ENCODE peak calls at places on chromosomes 16 and 17, in eight cellular contexts. E is Panc1, Y is thoracic aorta, C is A549, A is sigmoid colon, H is BE2C, F is HCT116, T is suprapubic skin. Z is an unnamed sample.
A peak's percentile ranks its signal among the peaks of the same experiment; 100 is the strongest.

GRCh38 chr16:73093146-73094144 is 45.5 kb upstream of the ZFHX3 start:
- DNase-seq in E (no peak), Y (peak; percentile 38), C (no peak), A (no peak), H (peak; percentile 54), F (no peak), T (no peak), Z (no peak)

GRCh38 chr16:81140930-81141780 is 45.0 kb upstream of the GCSH start:
- DNase-seq in E (no peak), Y (no peak), C (no peak), A (no peak), H (no peak), F (peak; percentile 45), T (no peak), Z (no peak)

GRCh38 chr16:48393843-48394703 is 8.9 kb upstream of the SIAH1 start:
- DNase-seq in E (no peak), Y (no peak), C (no peak), A (peak; percentile 91), H (peak; percentile 51), F (no peak), T (peak; percentile 74), Z (peak; percentile 65)

GRCh38 chr16:12819126-12820117 is 15.7 kb upstream of the CPPED1 start:
- DNase-seq in E (peak; percentile 8), Y (no peak), C (peak; percentile 67), A (peak; percentile 74), H (peak; percentile 74), F (peak; percentile 50), T (peak; percentile 67), Z (no peak)

GRCh38 chr17:75555679-75556153 is 30.2 kb downstream of the LLGL2 start:
- DNase-seq in E (no peak), Y (no peak), C (no peak), A (no peak), H (no peak), F (no peak), T (peak; percentile 50), Z (no peak)

GRCh38 chr17:7081341-7082062 is 1.5 kb upstream of the CLEC10A start:
- DNase-seq in E (no peak), Y (no peak), C (no peak), A (no peak), H (no peak), F (no peak), T (no peak), Z (no peak)

GRCh38 chr17:32461498-32461852 is 17.2 kb downstream of the PSMD11 start:
- DNase-seq in E (no peak), Y (no peak), C (no peak), A (no peak), H (no peak), F (no peak), T (no peak), Z (no peak)

GRCh38 chr17:44132275-44132821 is 8.9 kb upstream of the HDAC5 start:
- DNase-seq in E (no peak), Y (no peak), C (no peak), A (no peak), H (no peak), F (no peak), T (no peak), Z (no peak)

GRCh38 chr17:20998571-20999043 is 44.2 kb downstream of the USP22 start:
- DNase-seq in E (no peak), Y (no peak), C (no peak), A (no peak), H (no peak), F (no peak), T (no peak), Z (no peak)

GRCh38 chr16:57999366-57999970 is 1.0 kb downstream of the ZNF319 start:
- DNase-seq in E (no peak), Y (no peak), C (no peak), A (no peak), H (no peak), F (no peak), T (peak; percentile 35), Z (no peak)

GRCh38 chr17:46028374-46028773 is 29.3 kb downstream of the STH start:
- DNase-seq in E (no peak), Y (no peak), C (no peak), A (no peak), H (no peak), F (no peak), T (no peak), Z (no peak)

GRCh38 chr17:42519546-42520444 is 16.2 kb upstream of the NAGLU start:
- DNase-seq in E (peak; percentile 78), Y (peak; percentile 93), C (peak; percentile 96), A (peak; percentile 99), H (no peak), F (peak; percentile 92), T (peak; percentile 94), Z (peak; percentile 98)

GRCh38 chr16:68444058-68444657 is 4.2 kb downstream of the SMPD3 start:
- DNase-seq in E (no peak), Y (no peak), C (no peak), A (no peak), H (no peak), F (no peak), T (no peak), Z (no peak)

GRCh38 chr17:46212634-46213435 is 19.6 kb upstream of the KANSL1 start:
- DNase-seq in E (peak; percentile 51), Y (peak; percentile 33), C (peak; percentile 95), A (peak; percentile 81), H (peak; percentile 57), F (peak; percentile 48), T (no peak), Z (peak; percentile 80)

GRCh38 chr16:80120899-80121521 is 419.8 kb upstream of the DYNLRB2 start:
- DNase-seq in E (no peak), Y (no peak), C (no peak), A (no peak), H (no peak), F (no peak), T (no peak), Z (no peak)

GRCh38 chr16:55291847-55292246 is 32.2 kb upstream of the IRX6 start:
- DNase-seq in E (no peak), Y (no peak), C (no peak), A (no peak), H (no peak), F (no peak), T (no peak), Z (no peak)

GRCh38 chr17:80943346-80944145 is 48.1 kb upstream of the CHMP6 start:
- DNase-seq in E (no peak), Y (no peak), C (no peak), A (peak; percentile 64), H (peak; percentile 2), F (no peak), T (peak; percentile 50), Z (no peak)

GRCh38 chr16:23085949-23086348 is 63.3 kb downstream of the USP31 start:
- DNase-seq in E (no peak), Y (no peak), C (no peak), A (no peak), H (no peak), F (no peak), T (no peak), Z (no peak)
- H3K4me3 ChIP-seq in E (no peak overlapping the region), Y (no peak overlapping the region), C (no peak overlapping the region), A (no peak overlapping the region), H (no peak overlapping the region), F (no peak overlapping the region), T (no peak overlapping the region), Z (no peak overlapping the region)

GRCh38 chr16:31767267-31767666 is 106.3 kb upstream of the ZNF267 start:
- DNase-seq in E (no peak), Y (no peak), C (no peak), A (no peak), H (no peak), F (no peak), T (no peak), Z (no peak)
- H3K9me3 ChIP-seq in E (peaks cover 33% of the 10 kb centered on the region), Y (peaks cover 81% of the 10 kb centered on the region), C (peaks cover 68% of the 10 kb centered on the region), A (peaks cover 88% of the 10 kb centered on the region), H (no peaks in the 10 kb centered on the region), F (peaks cover 7% of the 10 kb centered on the region), T (peaks cover 69% of the 10 kb centered on the region), Z (peaks cover 98% of the 10 kb centered on the region)

GRCh38 chr16:28193530-28194423 is 18.0 kb downstream of the XPO6 start:
- DNase-seq in E (no peak), Y (no peak), C (no peak), A (no peak), H (no peak), F (no peak), T (no peak), Z (peak; percentile 58)
- H3K4me3 ChIP-seq in E (no peak overlapping the region), Y (peak overlapping the region; percentile 22), C (no peak overlapping the region), A (no peak overlapping the region), H (no peak overlapping the region), F (no peak overlapping the region), T (no peak overlapping the region), Z (no peak overlapping the region)

GRCh38 chr16:19699472-19699871 is 18.6 kb downstream of the KNOP1 start:
- DNase-seq in E (no peak), Y (no peak), C (no peak), A (no peak), H (no peak), F (no peak), T (no peak), Z (no peak)
- H3K9me3 ChIP-seq in E (no peaks in the 10 kb centered on the region), Y (no peaks in the 10 kb centered on the region), C (no peaks in the 10 kb centered on the region), A (no peaks in the 10 kb centered on the region), H (no peaks in the 10 kb centered on the region), F (no peaks in the 10 kb centered on the region), T (no peaks in the 10 kb centered on the region), Z (no peaks in the 10 kb centered on the region)

GRCh38 chr17:48025904-48026502 is 11.6 kb downstream of the COPZ2 start:
- DNase-seq in E (no peak), Y (peak; percentile 17), C (no peak), A (no peak), H (no peak), F (no peak), T (no peak), Z (peak; percentile 74)
- H3K4me3 ChIP-seq in E (peak overlapping the region; percentile 93), Y (peak overlapping the region; percentile 74), C (peak overlapping the region; percentile 42), A (peak overlapping the region; percentile 50), H (peak overlapping the region; percentile 65), F (peak overlapping the region; percentile 54), T (peak overlapping the region; percentile 51), Z (peak overlapping the region; percentile 61)

GRCh38 chr17:12623220-12623848 is 42.4 kb upstream of the MYOCD start:
- DNase-seq in E (no peak), Y (no peak), C (no peak), A (no peak), H (no peak), F (no peak), T (no peak), Z (no peak)
- H3K9me3 ChIP-seq in E (no peaks in the 10 kb centered on the region), Y (no peaks in the 10 kb centered on the region), C (no peaks in the 10 kb centered on the region), A (no peaks in the 10 kb centered on the region), H (no peaks in the 10 kb centered on the region), F (no peaks in the 10 kb centered on the region), T (no peaks in the 10 kb centered on the region), Z (no peaks in the 10 kb centered on the region)

GRCh38 chr17:35025541-35025940 is 38.0 kb downstream of the RFFL start:
- DNase-seq in E (no peak), Y (no peak), C (no peak), A (no peak), H (no peak), F (no peak), T (no peak), Z (no peak)

GRCh38 chr17:35023538-35023937 is 40.0 kb downstream of the RFFL start:
- DNase-seq in E (no peak), Y (no peak), C (no peak), A (no peak), H (no peak), F (no peak), T (no peak), Z (no peak)

GRCh38 chr17:35019386-35020179 is 39.3 kb downstream of the LIG3 start:
- DNase-seq in E (no peak), Y (no peak), C (no peak), A (no peak), H (no peak), F (no peak), T (no peak), Z (no peak)

GRCh38 chr17:35021520-35022380 is 41.4 kb downstream of the LIG3 start:
- DNase-seq in E (no peak), Y (no peak), C (no peak), A (no peak), H (no peak), F (no peak), T (no peak), Z (no peak)

GRCh38 chr17:35022536-35023063 is 40.9 kb downstream of the RFFL start:
- DNase-seq in E (no peak), Y (peak; percentile 86), C (peak; percentile 74), A (peak; percentile 93), H (no peak), F (no peak), T (peak; percentile 74), Z (peak; percentile 89)
- H3K4me3 ChIP-seq in E (no peak overlapping the region), Y (no peak overlapping the region), C (no peak overlapping the region), A (no peak overlapping the region), H (no peak overlapping the region), F (no peak overlapping the region), T (no peak overlapping the region), Z (no peak overlapping the region)